ENCODE peak calls at places on chromosomes 11 and 22, in four cellular contexts. F is IMR-90, H is K562, N is H1. E is an unnamed sample.

GRCh38 chr11:77047007-77047927 is 13.1 kb downstream of the B3GNT6 start:
- DNase-seq in F (peak), N (no peak), H (peak), E (peak)

GRCh38 chr11:95091663-95092062 is 2.0 kb downstream of the ENDOD1 start:
- DNase-seq in H (no peak), N (no peak), F (no peak), E (no peak)

GRCh38 chr22:36367479-36367878 is 20.3 kb downstream of the MYH9 start:
- DNase-seq in H (no peak), N (no peak), F (no peak), E (no peak)

GRCh38 chr11:11618973-11619435 is 2.8 kb downstream of the GALNT18 start:
- DNase-seq in H (no peak), N (no peak), F (no peak), E (peak)

GRCh38 chr22:41048791-41049717 is 43.3 kb upstream of the EP300 start:
- DNase-seq in H (peak), N (peak), F (peak), E (no peak)

GRCh38 chr11:69541501-69542313 is 60.2 kb downstream of the LINC01488 start:
- DNase-seq in F (peak), H (peak), N (no peak), E (peak)

GRCh38 chr11:35179466-35180135 is 40.6 kb downstream of the CD44 start:
- DNase-seq in F (peak), N (no peak), H (no peak), E (no peak)

GRCh38 chr11:110242188-110242587 is 54.2 kb downstream of the RDX start:
- DNase-seq in H (no peak), F (no peak), N (no peak), E (no peak)

GRCh38 chr11:105732611-105733010 is 122.7 kb downstream of the GRIA4 start:
- DNase-seq in N (no peak), F (peak), H (no peak), E (no peak)

GRCh38 chr22:29343313-29343805 is 27.9 kb upstream of the RASL10A start:
- DNase-seq in F (peak), N (no peak), H (peak), E (no peak)

GRCh38 chr22:23499845-23500500 is 80.1 kb downstream of the IGLL1 start:
- DNase-seq in N (no peak), H (no peak), F (no peak), E (no peak)

GRCh38 chr11:59802639-59803176 is 7.9 kb downstream of the MRPL16 start:
- DNase-seq in H (peak), F (peak), N (no peak), E (no peak)
- TF ChIP-seq RAD21 in H (peak), F (peak), N (peak), E (peak)

GRCh38 chr11:14444441-14445189 is 55.0 kb downstream of the COPB1 start:
- DNase-seq in F (no peak), H (no peak), N (no peak), E (no peak)

GRCh38 chr11:14448229-14448628 is 51.4 kb downstream of the COPB1 start:
- DNase-seq in N (no peak), F (no peak), H (no peak), E (no peak)

GRCh38 chr11:14445542-14446530 is 53.8 kb downstream of the COPB1 start:
- DNase-seq in F (peak), H (no peak), N (no peak), E (no peak)

GRCh38 chr11:14446701-14447169 is 52.9 kb downstream of the COPB1 start:
- DNase-seq in N (no peak), F (peak), H (no peak), E (peak)

DNA sequence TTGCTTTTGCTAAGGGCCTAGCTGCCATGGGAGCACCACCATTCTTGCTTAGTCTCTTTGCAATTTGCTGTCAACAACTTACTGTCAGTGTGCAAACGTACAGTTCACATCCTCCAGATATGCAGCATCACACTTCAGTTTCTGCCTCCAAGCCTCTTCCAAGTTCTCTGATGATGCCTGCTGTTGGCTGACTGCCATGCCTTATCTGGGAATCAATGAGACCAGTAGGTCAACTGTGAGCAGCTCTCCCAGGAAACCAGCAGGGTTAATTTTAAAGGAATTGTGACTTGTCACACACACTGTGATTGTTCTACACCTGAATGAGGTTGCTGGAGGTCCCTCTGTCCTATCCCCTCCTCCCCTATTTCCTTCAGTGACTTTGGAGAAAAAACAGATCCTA is 56.0 kb downstream of the COPB1 start:
- DNase-seq in H (no peak), N (no peak), F (peak), E (no peak)
- TF ChIP-seq MAFK in H (no peak), N (no peak), F (no peak), E (no peak)

GRCh38 chr11:131095501-131096185 is 179.4 kb upstream of the SNX19 start:
- DNase-seq in H (no peak), F (no peak), N (no peak), E (no peak)

GRCh38 chr11:131094828-131095227 is 178.5 kb upstream of the SNX19 start:
- DNase-seq in N (no peak), F (no peak), H (no peak), E (no peak)

GRCh38 chr11:131099746-131100145 is 183.5 kb upstream of the SNX19 start:
- DNase-seq in F (peak), H (no peak), N (no peak), E (no peak)

GRCh38 chr11:131099013-131099412 is 182.7 kb upstream of the SNX19 start:
- DNase-seq in N (no peak), H (no peak), F (peak), E (no peak)
- TF ChIP-seq RAD21 in N (no peak), H (no peak), F (no peak), E (no peak)

GRCh38 chr22:39309364-39309861 is 10.0 kb downstream of the RPL3 start:
- DNase-seq in F (no peak), N (peak), H (peak), E (no peak)
- TF ChIP-seq MAFK in F (no peak), N (no peak), H (no peak), E (no peak)